ENCODE peak calls at places on chromosomes 4 and X, in nine cellular contexts. R, F, L, I, A, Y, Q, G and H are unnamed samples.

GRCh38 chr4:136319789-136320470 is 1212.4 kb downstream of the PCDH18 start:
- DNase-seq in R (no peak), F (peak), L (peak), I (peak), A (no peak), Y (peak), Q (no peak), G (no peak), H (no peak)

GRCh38 chr4:74311696-74312313 is 3.5 kb downstream of the EPGN start:
- DNase-seq in R (no peak), F (peak), L (peak), I (peak), A (peak), Y (peak), Q (no peak), G (peak), H (peak)

GRCh38 chr4:34158883-34159282 is 2085.4 kb downstream of the ARAP2 start:
- DNase-seq in R (no peak), F (no peak), L (no peak), I (no peak), A (no peak), Y (no peak), Q (no peak), G (no peak), H (no peak)

GRCh38 chrX:1581132-1581531 is 10.3 kb upstream of the AKAP17A start:
- DNase-seq in R (peak), F (no peak), L (peak), I (peak), A (peak), Y (peak), Q (peak), G (no peak), H (peak)

GRCh38 chrX:26922278-26922677 is 540.9 kb downstream of the PPP4R3C start:
- DNase-seq in R (no peak), F (no peak), L (no peak), I (peak), A (no peak), Y (no peak), Q (no peak), G (no peak), H (no peak)

GRCh38 chrX:54043696-54044125 is 562 bp downstream of the PHF8 start:
- DNase-seq in R (peak), F (no peak), L (no peak), I (no peak), A (peak), Y (no peak), Q (no peak), G (no peak), H (peak)

GRCh38 chr4:80113615-80114014 is 40.6 kb upstream of the ANTXR2 start:
- DNase-seq in R (no peak), F (no peak), L (no peak), I (no peak), A (no peak), Y (no peak), Q (no peak), G (no peak), H (no peak)

GRCh38 chrX:64885850-64886249 is 90.4 kb downstream of the ZC4H2 start:
- DNase-seq in R (peak), F (peak), L (no peak), I (no peak), A (peak), Y (no peak), Q (no peak), G (no peak), H (peak)

GRCh38 chr4:56786955-56787354 is 34.5 kb downstream of the SPINK2 start:
- DNase-seq in R (no peak), F (no peak), L (no peak), I (peak), A (peak), Y (no peak), Q (no peak), G (no peak), H (no peak)

GRCh38 chr4:184506527-184507121 is 32.3 kb upstream of the IRF2 start:
- DNase-seq in R (no peak), F (no peak), L (peak), I (no peak), A (peak), Y (peak), Q (no peak), G (peak), H (peak)

GRCh38 chr4:186885289-186885688 is 161.6 kb upstream of the FAT1 start:
- DNase-seq in R (no peak), F (no peak), L (no peak), I (no peak), A (no peak), Y (peak), Q (no peak), G (no peak), H (no peak)

GRCh38 chrX:47629419-47630210 is at the start of gene CFP:
- DNase-seq in R (no peak), F (no peak), L (no peak), I (no peak), A (no peak), Y (no peak), Q (no peak), G (no peak), H (peak)

GRCh38 chrX:11557120-11557519 is 108.6 kb downstream of the ARHGAP6 start:
- DNase-seq in R (no peak), F (no peak), L (peak), I (no peak), A (no peak), Y (no peak), Q (no peak), G (no peak), H (no peak)

GRCh38 chr4:90419124-90419711 is 292.0 kb downstream of the CCSER1 start:
- DNase-seq in R (no peak), F (peak), L (peak), I (peak), A (peak), Y (peak), Q (no peak), G (no peak), H (peak)

GRCh38 chrX:15515931-15516330 is 15.3 kb downstream of the BMX start:
- DNase-seq in R (peak), F (no peak), L (no peak), I (peak), A (no peak), Y (no peak), Q (no peak), G (no peak), H (no peak)

GRCh38 chr4:183996868-183997267 is 91.8 kb downstream of the STOX2 start:
- DNase-seq in R (no peak), F (no peak), L (no peak), I (no peak), A (no peak), Y (no peak), Q (no peak), G (no peak), H (no peak)

GRCh38 chr4:24470681-24471622 is 113.4 kb downstream of the DHX15 start:
- DNase-seq in R (no peak), F (no peak), L (no peak), I (peak), A (peak), Y (no peak), Q (no peak), G (no peak), H (peak)

GRCh38 chr4:69830529-69831269 is 29.2 kb downstream of the SULT1E1 start:
- DNase-seq in R (no peak), F (no peak), L (no peak), I (peak), A (no peak), Y (peak), Q (no peak), G (no peak), H (peak)

GRCh38 chr4:105061136-105061696 is 85.5 kb upstream of the TET2 start:
- DNase-seq in R (peak), F (peak), L (no peak), I (peak), A (no peak), Y (peak), Q (peak), G (peak), H (peak)

GRCh38 chr4:105061720-105062119 is 85.0 kb upstream of the TET2 start:
- DNase-seq in R (no peak), F (no peak), L (no peak), I (no peak), A (no peak), Y (no peak), Q (no peak), G (no peak), H (peak)

GRCh38 chr4:105059337-105059736 is 87.3 kb upstream of the TET2 start:
- DNase-seq in R (no peak), F (no peak), L (no peak), I (no peak), A (no peak), Y (no peak), Q (no peak), G (peak), H (peak)

GRCh38 chr4:105058177-105058812 is 88.4 kb upstream of the TET2 start:
- DNase-seq in R (peak), F (peak), L (no peak), I (no peak), A (no peak), Y (no peak), Q (no peak), G (peak), H (peak)

DNA sequence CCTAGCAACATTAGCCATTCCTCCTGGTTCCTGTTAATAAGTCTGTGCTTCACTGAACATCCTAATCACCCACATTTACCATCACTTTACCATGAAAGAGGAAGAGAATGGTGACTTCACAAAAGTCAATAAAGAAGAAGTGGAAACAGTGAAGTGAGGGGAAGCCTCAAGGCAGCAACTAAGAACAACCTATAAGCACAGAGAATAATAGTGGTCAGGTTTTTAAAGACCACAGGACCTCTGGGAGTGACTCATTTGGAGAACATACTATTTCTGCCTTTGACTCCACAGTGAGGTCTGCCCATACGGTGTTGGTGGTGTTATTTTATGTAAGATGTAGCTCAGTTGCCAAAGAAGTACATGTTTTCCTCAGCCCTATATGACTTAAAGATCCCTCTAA is 86.0 kb upstream of the TET2 start:
- DNase-seq in R (no peak), F (no peak), L (no peak), I (no peak), A (no peak), Y (no peak), Q (no peak), G (peak), H (peak)
- H3K4me3 ChIP-seq in R (no peak), F (no peak), L (no peak), I (no peak), A (no peak), Y (no peak), Q (no peak), G (peak), H (no peak)

DNA sequence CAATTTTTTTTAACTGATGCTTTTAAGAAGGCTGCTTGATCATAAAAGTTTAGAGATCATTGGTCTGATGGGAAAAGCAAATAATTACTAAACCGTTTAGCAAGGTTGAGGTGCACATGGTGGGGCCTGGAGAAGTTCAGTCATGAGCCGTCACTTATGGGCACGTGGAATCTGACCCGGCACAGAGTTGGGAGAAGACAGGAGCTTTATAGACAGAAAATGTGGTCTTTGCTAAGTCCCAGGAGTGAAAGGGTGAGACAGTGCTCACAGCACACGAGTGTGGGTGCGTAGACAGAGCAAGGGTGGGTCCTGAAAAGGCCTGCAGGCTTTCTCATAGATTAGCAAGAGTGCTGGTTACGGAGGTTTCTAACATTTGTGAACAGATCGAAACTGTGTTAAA is 43.8 kb downstream of the HTT start:
- DNase-seq in R (no peak), F (no peak), L (no peak), I (no peak), A (no peak), Y (no peak), Q (no peak), G (no peak), H (no peak)
- TF ChIP-seq MAX in R (no peak), F (no peak), L (no peak), I (no peak), A (no peak), Y (no peak), Q (no peak), G (no peak), H (no peak)

DNA sequence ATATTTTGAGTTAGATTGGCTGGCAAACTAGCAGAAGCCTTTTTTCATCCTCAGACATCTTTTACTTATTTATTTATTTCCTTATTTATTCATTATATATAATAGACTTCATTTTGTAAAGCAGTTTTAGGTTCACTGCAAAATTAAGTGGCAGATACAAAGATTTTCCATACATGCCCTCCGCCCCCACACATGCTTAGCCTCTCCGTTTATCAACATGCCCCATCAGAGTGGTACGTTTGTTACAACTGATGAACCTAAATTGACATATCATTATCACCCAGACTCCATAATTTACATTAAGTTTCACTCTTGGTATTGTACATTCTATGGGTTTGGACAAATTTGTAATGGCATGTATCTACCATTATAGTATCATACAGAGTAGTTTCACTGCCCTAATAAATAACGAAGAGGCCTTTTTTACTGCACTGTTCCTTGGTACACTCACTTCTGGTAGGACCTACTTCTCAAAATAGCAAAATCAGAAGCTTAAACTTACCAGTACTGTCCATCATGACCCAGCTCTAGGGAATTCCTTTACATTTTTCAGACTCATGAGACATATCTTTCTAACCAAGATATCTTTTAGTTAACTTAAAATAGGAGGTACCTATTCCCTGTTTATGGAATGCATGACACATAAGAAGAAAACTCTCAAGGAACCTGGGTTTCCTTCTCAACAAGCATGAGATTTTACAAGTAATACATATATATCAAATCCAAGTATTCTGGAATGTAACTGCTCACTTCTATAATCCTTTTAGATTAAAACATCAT is 4.8 kb upstream of the TMPRSS11B start:
- DNase-seq in R (no peak), F (no peak), L (no peak), I (no peak), A (no peak), Y (no peak), Q (no peak), G (no peak), H (no peak)
- H3K4me3 ChIP-seq in R (no peak), F (no peak), L (no peak), I (no peak), A (no peak), Y (no peak), Q (no peak), G (no peak), H (no peak)

DNA sequence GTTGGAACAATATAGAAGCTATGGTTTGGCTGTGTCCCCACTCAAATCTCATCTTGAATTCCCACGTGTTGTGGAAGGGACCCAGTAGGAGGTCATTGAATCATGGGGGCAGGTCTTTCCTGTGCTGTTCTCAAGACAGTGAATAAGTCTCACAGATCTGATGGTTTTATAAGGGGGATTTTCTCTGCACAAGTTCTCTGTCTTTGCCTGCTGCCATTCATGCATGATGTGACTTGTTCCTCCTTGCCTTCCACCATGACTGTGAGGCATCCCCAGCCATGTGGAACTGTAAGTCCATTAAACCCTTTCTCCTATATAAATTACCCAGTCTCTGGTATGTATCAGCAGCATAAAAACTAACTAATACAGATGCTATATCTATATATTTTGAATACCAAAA is 135.2 kb upstream of the EDNRA start:
- DNase-seq in R (no peak), F (no peak), L (no peak), I (no peak), A (no peak), Y (no peak), Q (no peak), G (no peak), H (no peak)
- TF ChIP-seq MAX in R (no peak), F (no peak), L (no peak), I (no peak), A (no peak), Y (no peak), Q (no peak), G (no peak), H (no peak)

DNA sequence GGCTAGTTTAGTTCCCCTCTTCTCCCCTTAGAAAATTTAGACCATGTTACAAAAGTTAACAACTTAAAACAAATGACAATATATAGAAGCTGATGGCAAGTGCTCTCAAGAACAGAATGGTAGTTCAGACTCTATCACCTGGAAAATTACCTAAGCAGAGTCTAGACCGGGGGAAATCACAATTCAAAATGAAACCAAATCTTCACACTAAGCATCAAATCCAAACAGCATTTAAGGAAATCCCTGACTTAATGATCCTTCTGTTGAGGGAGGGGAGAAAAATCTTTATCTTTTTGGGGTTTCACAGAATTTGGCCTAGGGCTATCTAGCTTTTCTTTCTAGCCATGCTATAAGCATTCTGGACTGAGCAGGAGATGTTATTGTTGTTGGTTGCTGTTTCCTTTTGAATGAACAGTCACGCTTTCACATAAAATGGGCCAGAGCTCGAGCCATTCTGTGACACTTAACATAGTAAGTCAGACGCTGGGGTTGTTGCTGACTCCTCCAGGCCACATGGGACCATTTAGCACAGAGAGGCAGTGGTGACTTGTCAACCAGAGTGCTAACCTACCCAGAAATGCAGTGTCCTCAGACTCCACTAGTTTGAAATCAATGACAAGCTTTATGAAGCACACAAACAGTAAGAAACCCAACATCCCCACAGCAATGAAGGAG is 16.0 kb upstream of the LSM6 start:
- DNase-seq in R (no peak), F (no peak), L (no peak), I (no peak), A (no peak), Y (no peak), Q (no peak), G (no peak), H (no peak)
- H3K4me3 ChIP-seq in R (no peak), F (no peak), L (no peak), I (no peak), A (no peak), Y (no peak), Q (no peak), G (peak), H (no peak)

GRCh38 chr4:48300004-48300403 is 30.4 kb upstream of the TEC start:
- DNase-seq in R (no peak), F (no peak), L (no peak), I (no peak), A (no peak), Y (no peak), Q (no peak), G (no peak), H (no peak)

GRCh38 chr4:48297447-48297846 is 27.8 kb upstream of the TEC start:
- DNase-seq in R (no peak), F (no peak), L (no peak), I (no peak), A (no peak), Y (no peak), Q (no peak), G (no peak), H (peak)

GRCh38 chr4:48299560-48299959 is 29.9 kb upstream of the TEC start:
- DNase-seq in R (no peak), F (no peak), L (no peak), I (no peak), A (no peak), Y (no peak), Q (no peak), G (no peak), H (no peak)

GRCh38 chr4:48295116-48295515 is 25.5 kb upstream of the TEC start:
- DNase-seq in R (no peak), F (no peak), L (no peak), I (no peak), A (no peak), Y (no peak), Q (no peak), G (no peak), H (no peak)

GRCh38 chr4:48296330-48296729 is 26.7 kb upstream of the TEC start:
- DNase-seq in R (no peak), F (no peak), L (no peak), I (no peak), A (no peak), Y (no peak), Q (no peak), G (no peak), H (no peak)
- TF ChIP-seq MAX in R (no peak), F (no peak), L (no peak), I (no peak), A (no peak), Y (no peak), Q (no peak), G (no peak), H (no peak)

GRCh38 chrX:152635941-152636340 is 1.8 kb upstream of the GABRQ start:
- DNase-seq in R (peak), F (peak), L (peak), I (peak), A (peak), Y (peak), Q (no peak), G (no peak), H (peak)

GRCh38 chrX:152638443-152638904 is 779 bp downstream of the GABRQ start:
- DNase-seq in R (no peak), F (no peak), L (no peak), I (no peak), A (no peak), Y (no peak), Q (no peak), G (no peak), H (no peak)

GRCh38 chrX:152640039-152640818 is 2.5 kb downstream of the GABRQ start:
- DNase-seq in R (peak), F (no peak), L (peak), I (no peak), A (no peak), Y (no peak), Q (no peak), G (no peak), H (no peak)

GRCh38 chrX:152639426-152639825 is 1.7 kb downstream of the GABRQ start:
- DNase-seq in R (no peak), F (no peak), L (no peak), I (no peak), A (no peak), Y (no peak), Q (no peak), G (no peak), H (no peak)

GRCh38 chrX:152637649-152638442 is at the start of gene GABRQ:
- DNase-seq in R (peak), F (peak), L (peak), I (peak), A (peak), Y (no peak), Q (peak), G (no peak), H (peak)
- H3K4me3 ChIP-seq in R (peak), F (peak), L (peak), I (no peak), A (no peak), Y (no peak), Q (peak), G (no peak), H (no peak)

GRCh38 chr4:85209161-85209560 is 242.7 kb upstream of the WDFY3 start:
- DNase-seq in R (no peak), F (peak), L (no peak), I (no peak), A (no peak), Y (no peak), Q (no peak), G (no peak), H (no peak)
- TF ChIP-seq MAX in R (no peak), F (no peak), L (no peak), I (no peak), A (no peak), Y (no peak), Q (no peak), G (no peak), H (no peak)